ENCODE peak calls at places on chromosomes 5 and 9, in nine cellular contexts. O is iris pigment epithelial cell; R is Calu3; Y is BE2C; D is stimulated activated CD4-positive, alpha-beta T cell treated with anti-CD3 and anti-CD28 coated beads, Interleukin-1b, Interleukin-23, amount 100 ng/mL, for 4 hours; M is HFF-Myc; N is NCI-H524; A is Peyer's patch; U is hypothalamus. Q is an unnamed sample.
A peak's percentile ranks its signal among the peaks of the same experiment; 100 is the strongest.

GRCh38 chr5:113204525-113205161 is 228.0 kb downstream of the DCP2 start:
- DNase-seq in O (peak; percentile 77), R (no peak), Y (peak; percentile 86), D (no peak), M (no peak), N (peak; percentile 21), A (no peak), U (no peak), Q (no peak)

GRCh38 chr5:78243639-78244038 is 50.9 kb downstream of the AP3B1 start:
- DNase-seq in O (peak; percentile 78), R (no peak), Y (peak; percentile 38), D (no peak), M (peak; percentile 33), N (no peak), A (no peak), U (no peak), Q (no peak)

GRCh38 chr9:17739022-17739421 is 160.2 kb downstream of the SH3GL2 start:
- DNase-seq in O (no peak), R (no peak), Y (no peak), D (no peak), M (no peak), N (no peak), A (no peak), U (no peak), Q (no peak)

GRCh38 chr9:19618816-19619215 is 170.0 kb downstream of the SLC24A2 start:
- DNase-seq in O (no peak), R (no peak), Y (no peak), D (no peak), M (no peak), N (no peak), A (no peak), U (no peak), Q (no peak)

GRCh38 chr5:59039003-59039295 is 456.1 kb downstream of the RAB3C start:
- DNase-seq in O (no peak), R (no peak), Y (peak; percentile 52), D (no peak), M (no peak), N (no peak), A (no peak), U (no peak), Q (no peak)

GRCh38 chr9:73131376-73131775 is 20.3 kb upstream of the ANXA1 start:
- DNase-seq in O (peak; percentile 27), R (no peak), Y (no peak), D (no peak), M (no peak), N (no peak), A (no peak), U (no peak), Q (no peak)

GRCh38 chr5:168916852-168917251 is 337.7 kb upstream of the PANK3 start:
- DNase-seq in O (no peak), R (no peak), Y (no peak), D (no peak), M (no peak), N (no peak), A (no peak), U (no peak), Q (no peak)

GRCh38 chr9:15239816-15240215 is 67.2 kb downstream of the TTC39B start:
- DNase-seq in O (no peak), R (no peak), Y (no peak), D (no peak), M (no peak), N (no peak), A (no peak), U (no peak), Q (no peak)

GRCh38 chr5:99445805-99446204 is 517.0 kb upstream of the CHD1 start:
- DNase-seq in O (no peak), R (no peak), Y (no peak), D (no peak), M (no peak), N (no peak), A (no peak), U (no peak), Q (no peak)

GRCh38 chr5:5649641-5650040 is 227.2 kb downstream of the ICE1 start:
- DNase-seq in O (no peak), R (no peak), Y (no peak), D (no peak), M (no peak), N (no peak), A (no peak), U (no peak), Q (no peak)

GRCh38 chr5:172383231-172383802 is 71.0 kb downstream of the SH3PXD2B start:
- DNase-seq in O (peak; percentile 83), R (peak; percentile 62), Y (no peak), D (no peak), M (no peak), N (no peak), A (no peak), U (no peak), Q (peak; percentile 94)

Q was measured in DMS53.